ENCODE peak calls at places on chromosomes 6 and 20, in six cellular contexts. One of them, this sample, is unnamed.

GRCh38 chr6:158684745-158685355 is 35.0 kb downstream of the SYTL3 start:
- DNase-seq in H9: no peak
- DNase-seq in H1: peak
- DNase-seq in IMR-90: no peak
- DNase-seq in neuronal stem cell: no peak
- DNase-seq in trophoblast cell: no peak
- DNase-seq in this sample: no peak

GRCh38 chr6:73121421-73121993 is 103.8 kb downstream of the KHDC1L start:
- DNase-seq in H9: no peak
- DNase-seq in H1: no peak
- DNase-seq in IMR-90: peak
- DNase-seq in neuronal stem cell: no peak
- DNase-seq in trophoblast cell: peak
- DNase-seq in this sample: peak

GRCh38 chr20:59039233-59039632 is 3.4 kb downstream of the PRELID3B start:
- DNase-seq in H9: no peak
- DNase-seq in H1: no peak
- DNase-seq in IMR-90: peak
- DNase-seq in neuronal stem cell: no peak
- DNase-seq in trophoblast cell: no peak
- DNase-seq in this sample: no peak

GRCh38 chr6:107495196-107495643 is 5.3 kb downstream of the SOBP start:
- DNase-seq in H9: no peak
- DNase-seq in H1: no peak
- DNase-seq in IMR-90: peak
- DNase-seq in neuronal stem cell: no peak
- DNase-seq in trophoblast cell: no peak
- DNase-seq in this sample: peak

GRCh38 chr6:16969699-16970695 is 131.9 kb upstream of the STMND1 start:
- DNase-seq in H9: no peak
- DNase-seq in H1: no peak
- DNase-seq in IMR-90: no peak
- DNase-seq in neuronal stem cell: no peak
- DNase-seq in trophoblast cell: no peak
- DNase-seq in this sample: no peak

GRCh38 chr6:90466191-90466940 is 120.5 kb downstream of the MAP3K7 start:
- DNase-seq in H9: no peak
- DNase-seq in H1: no peak
- DNase-seq in IMR-90: peak
- DNase-seq in neuronal stem cell: peak
- DNase-seq in trophoblast cell: no peak
- DNase-seq in this sample: peak

GRCh38 chr6:34919651-34920050 is 30.6 kb downstream of the ANKS1A start:
- DNase-seq in H9: no peak
- DNase-seq in H1: no peak
- DNase-seq in IMR-90: peak
- DNase-seq in neuronal stem cell: no peak
- DNase-seq in trophoblast cell: no peak
- DNase-seq in this sample: peak

GRCh38 chr6:44652551-44652950 is 265.0 kb downstream of the CDC5L start:
- DNase-seq in H9: no peak
- DNase-seq in H1: no peak
- DNase-seq in IMR-90: peak
- DNase-seq in neuronal stem cell: no peak
- DNase-seq in trophoblast cell: no peak
- DNase-seq in this sample: peak

GRCh38 chr6:154460306-154461071 is 50.0 kb downstream of the CNKSR3 start:
- DNase-seq in H9: no peak
- DNase-seq in H1: no peak
- DNase-seq in IMR-90: peak
- DNase-seq in neuronal stem cell: no peak
- DNase-seq in trophoblast cell: no peak
- DNase-seq in this sample: peak

GRCh38 chr6:27065183-27065582 is 182.3 kb upstream of the PRSS16 start:
- DNase-seq in H9: no peak
- DNase-seq in H1: no peak
- DNase-seq in IMR-90: no peak
- DNase-seq in neuronal stem cell: no peak
- DNase-seq in trophoblast cell: no peak
- DNase-seq in this sample: no peak

GRCh38 chr6:47741807-47742206 is 40.0 kb upstream of the OPN5 start:
- DNase-seq in H9: no peak
- DNase-seq in H1: no peak
- DNase-seq in IMR-90: no peak
- DNase-seq in neuronal stem cell: no peak
- DNase-seq in trophoblast cell: no peak
- DNase-seq in this sample: peak

GRCh38 chr6:69817358-69817757 is 20.5 kb upstream of the LMBRD1 start:
- DNase-seq in H9: no peak
- DNase-seq in H1: no peak
- DNase-seq in IMR-90: no peak
- DNase-seq in neuronal stem cell: no peak
- DNase-seq in trophoblast cell: no peak
- DNase-seq in this sample: no peak

GRCh38 chr6:69816017-69816416 is 19.2 kb upstream of the LMBRD1 start:
- DNase-seq in H9: no peak
- DNase-seq in H1: no peak
- DNase-seq in IMR-90: no peak
- DNase-seq in neuronal stem cell: no peak
- DNase-seq in trophoblast cell: no peak
- DNase-seq in this sample: no peak

GRCh38 chr6:69813508-69813907 is 16.7 kb upstream of the LMBRD1 start:
- DNase-seq in H9: no peak
- DNase-seq in H1: no peak
- DNase-seq in IMR-90: no peak
- DNase-seq in neuronal stem cell: no peak
- DNase-seq in trophoblast cell: no peak
- DNase-seq in this sample: peak

GRCh38 chr6:69816569-69816968 is 19.8 kb upstream of the LMBRD1 start:
- DNase-seq in H9: no peak
- DNase-seq in H1: no peak
- DNase-seq in IMR-90: no peak
- DNase-seq in neuronal stem cell: no peak
- DNase-seq in trophoblast cell: no peak
- DNase-seq in this sample: no peak

DNA sequence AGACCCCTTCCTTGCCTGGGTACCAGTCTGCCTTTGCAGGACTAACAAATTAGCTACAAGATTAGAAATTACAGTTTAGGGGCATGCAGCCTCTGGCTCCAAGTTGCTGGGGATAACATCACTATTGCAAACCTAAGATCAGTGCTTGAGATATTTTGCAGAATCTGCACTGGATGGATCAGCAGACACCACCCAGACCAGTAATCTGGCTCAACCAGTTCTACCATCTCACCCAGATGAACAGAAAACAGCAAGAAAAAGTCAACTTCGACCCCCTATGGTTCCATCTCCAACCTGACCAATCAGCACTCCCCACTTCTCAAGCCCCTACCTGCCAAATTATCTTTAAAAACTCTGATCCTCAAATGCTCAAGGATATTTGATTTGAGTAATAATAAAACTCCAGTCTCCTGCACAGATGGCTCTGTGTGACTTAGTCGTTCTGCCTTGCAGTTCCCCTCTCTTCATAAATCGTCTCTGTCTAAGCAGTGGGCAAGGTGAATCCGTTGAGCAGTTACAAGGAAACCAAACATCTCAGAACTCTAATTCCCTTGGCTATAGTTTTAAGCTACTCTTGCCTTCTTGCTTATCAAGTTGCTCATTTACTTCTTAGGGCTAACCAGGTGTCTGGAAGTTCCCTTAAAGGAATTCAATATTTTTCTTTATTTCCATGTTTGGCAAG is 16.1 kb upstream of the LMBRD1 start:
- DNase-seq in H9: no peak
- DNase-seq in H1: no peak
- DNase-seq in IMR-90: no peak
- DNase-seq in neuronal stem cell: no peak
- DNase-seq in trophoblast cell: peak
- DNase-seq in this sample: no peak
- H3K23ac ChIP-seq in H9: no peak
- H3K23ac ChIP-seq in H1: no peak
- H3K23ac ChIP-seq in IMR-90: no peak
- H3K23ac ChIP-seq in neuronal stem cell: no peak
- H3K23ac ChIP-seq in trophoblast cell: no peak
- H3K23ac ChIP-seq in this sample: no peak

GRCh38 chr20:51275181-51275580 is 252.3 kb upstream of the KCNG1 start:
- DNase-seq in H9: no peak
- DNase-seq in H1: no peak
- DNase-seq in IMR-90: peak
- DNase-seq in neuronal stem cell: no peak
- DNase-seq in trophoblast cell: no peak
- DNase-seq in this sample: no peak
- H3K14ac ChIP-seq in H9: no peak
- H3K14ac ChIP-seq in H1: no peak
- H3K14ac ChIP-seq in IMR-90: no peak
- H3K14ac ChIP-seq in neuronal stem cell: no peak
- H3K14ac ChIP-seq in trophoblast cell: no peak
- H3K14ac ChIP-seq in this sample: no peak

GRCh38 chr6:36276581-36277536 is 7.0 kb downstream of the PNPLA1 start:
- DNase-seq in H9: no peak
- DNase-seq in H1: no peak
- DNase-seq in IMR-90: no peak
- DNase-seq in neuronal stem cell: no peak
- DNase-seq in trophoblast cell: no peak
- DNase-seq in this sample: no peak
- H3K23ac ChIP-seq in H9: no peak
- H3K23ac ChIP-seq in H1: no peak
- H3K23ac ChIP-seq in IMR-90: no peak
- H3K23ac ChIP-seq in neuronal stem cell: no peak
- H3K23ac ChIP-seq in trophoblast cell: no peak
- H3K23ac ChIP-seq in this sample: no peak

GRCh38 chr6:148954461-148954860 is 207.6 kb downstream of the UST start:
- DNase-seq in H9: no peak
- DNase-seq in H1: no peak
- DNase-seq in IMR-90: no peak
- DNase-seq in neuronal stem cell: no peak
- DNase-seq in trophoblast cell: no peak
- DNase-seq in this sample: peak

GRCh38 chr6:148947621-148948444 is 201.0 kb downstream of the UST start:
- DNase-seq in H9: peak
- DNase-seq in H1: peak
- DNase-seq in IMR-90: peak
- DNase-seq in neuronal stem cell: peak
- DNase-seq in trophoblast cell: peak
- DNase-seq in this sample: peak

GRCh38 chr6:148954934-148955915 is 208.4 kb downstream of the UST start:
- DNase-seq in H9: no peak
- DNase-seq in H1: no peak
- DNase-seq in IMR-90: peak
- DNase-seq in neuronal stem cell: no peak
- DNase-seq in trophoblast cell: no peak
- DNase-seq in this sample: peak

GRCh38 chr6:148951662-148952061 is 204.8 kb downstream of the UST start:
- DNase-seq in H9: no peak
- DNase-seq in H1: no peak
- DNase-seq in IMR-90: no peak
- DNase-seq in neuronal stem cell: no peak
- DNase-seq in trophoblast cell: no peak
- DNase-seq in this sample: no peak

DNA sequence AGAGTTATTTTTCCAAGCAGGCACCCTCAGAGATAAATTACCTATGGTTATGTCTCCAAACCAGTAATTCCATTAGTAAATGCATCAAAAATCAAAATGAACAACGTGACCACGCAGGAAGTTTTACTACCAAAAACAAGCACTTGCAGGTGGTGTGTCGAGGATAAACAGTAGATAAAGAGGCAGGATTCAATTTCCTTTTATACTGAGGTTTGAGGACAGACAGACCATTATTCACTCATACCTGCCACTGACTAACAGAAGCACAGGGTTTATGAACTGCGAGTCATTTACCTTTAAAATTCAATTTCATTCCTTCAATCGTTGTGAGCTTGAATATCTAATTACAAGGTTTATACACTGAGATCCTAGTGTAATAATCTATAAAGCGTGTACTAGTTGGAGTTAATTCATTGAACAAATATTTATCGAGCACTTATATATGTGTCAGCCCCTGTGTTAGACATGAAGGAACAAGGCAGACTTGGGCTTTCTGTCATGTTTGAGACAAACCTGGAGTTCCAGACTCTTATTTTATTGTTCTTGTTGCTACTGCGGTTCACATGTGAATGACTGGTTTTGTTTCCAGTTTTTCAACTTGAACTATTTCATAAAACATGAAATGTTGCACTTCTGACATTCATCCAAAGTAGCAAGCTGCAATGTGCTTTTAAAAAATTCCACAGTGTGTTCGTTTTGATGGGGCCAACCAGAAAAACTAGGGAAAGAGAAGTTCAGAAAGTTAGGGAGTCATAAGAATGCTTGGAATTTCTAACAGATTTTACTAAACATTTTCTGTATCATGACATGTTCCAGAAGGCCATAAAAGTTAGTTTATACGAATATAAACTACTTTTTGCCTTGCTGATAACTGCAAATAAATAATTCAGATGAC is 205.6 kb downstream of the UST start:
- DNase-seq in H9: no peak
- DNase-seq in H1: no peak
- DNase-seq in IMR-90: peak
- DNase-seq in neuronal stem cell: no peak
- DNase-seq in trophoblast cell: no peak
- DNase-seq in this sample: no peak
- H3K14ac ChIP-seq in H9: no peak
- H3K14ac ChIP-seq in H1: no peak
- H3K14ac ChIP-seq in IMR-90: no peak
- H3K14ac ChIP-seq in neuronal stem cell: no peak
- H3K14ac ChIP-seq in trophoblast cell: no peak
- H3K14ac ChIP-seq in this sample: no peak